ENCODE peak calls at places on chromosomes 16 and 17, in ten cellular contexts. One of them, this sample, is unnamed.

GRCh38 chr17:8164815-8165131 is 2.0 kb upstream of the VAMP2 start:
- DNase-seq in activated naive CD8-positive, alpha-beta T cell treated with anti-CD3 and anti-CD28 coated beads, Interleukin-2, amount 10 ng/mL, durations not matched to agents 7 days and 5 days: no peak
- DNase-seq in GM20000: no peak
- DNase-seq in NCI-H345: no peak
- DNase-seq in WTC11: no peak
- DNase-seq in NT2/D1: no peak
- DNase-seq in NCI-H1436: no peak
- DNase-seq in stimulated activated CD8-positive, alpha-beta memory T cell treated with anti-CD3 and anti-CD28 coated beads, Interleukin-7, amount 100 ng/mL, for 4 hours: no peak
- DNase-seq in CD4-positive, CD25-positive, alpha-beta regulatory T cell: no peak
- DNase-seq in body of pancreas: no peak
- DNase-seq in this sample: no peak

GRCh38 chr17:76193616-76194015 is 46.7 kb downstream of the RNF157 start:
- DNase-seq in activated naive CD8-positive, alpha-beta T cell treated with anti-CD3 and anti-CD28 coated beads, Interleukin-2, amount 10 ng/mL, durations not matched to agents 7 days and 5 days: peak
- DNase-seq in body of pancreas: no peak
- DNase-seq in NCI-H345: no peak
- DNase-seq in NT2/D1: no peak
- DNase-seq in GM20000: no peak
- DNase-seq in stimulated activated CD8-positive, alpha-beta memory T cell treated with anti-CD3 and anti-CD28 coated beads, Interleukin-7, amount 100 ng/mL, for 4 hours: no peak
- DNase-seq in NCI-H1436: no peak
- DNase-seq in WTC11: no peak
- DNase-seq in CD4-positive, CD25-positive, alpha-beta regulatory T cell: no peak
- DNase-seq in this sample: no peak

GRCh38 chr17:42526031-42526444 is 10.0 kb upstream of the NAGLU start:
- DNase-seq in NCI-H345: no peak
- DNase-seq in activated naive CD8-positive, alpha-beta T cell treated with anti-CD3 and anti-CD28 coated beads, Interleukin-2, amount 10 ng/mL, durations not matched to agents 7 days and 5 days: no peak
- DNase-seq in NT2/D1: no peak
- DNase-seq in body of pancreas: peak
- DNase-seq in WTC11: no peak
- DNase-seq in NCI-H1436: no peak
- DNase-seq in GM20000: no peak
- DNase-seq in stimulated activated CD8-positive, alpha-beta memory T cell treated with anti-CD3 and anti-CD28 coated beads, Interleukin-7, amount 100 ng/mL, for 4 hours: no peak
- DNase-seq in CD4-positive, CD25-positive, alpha-beta regulatory T cell: no peak
- DNase-seq in this sample: no peak

GRCh38 chr16:24967074-24967473 is 48.1 kb downstream of the ARHGAP17 start:
- DNase-seq in NT2/D1: no peak
- DNase-seq in stimulated activated CD8-positive, alpha-beta memory T cell treated with anti-CD3 and anti-CD28 coated beads, Interleukin-7, amount 100 ng/mL, for 4 hours: no peak
- DNase-seq in WTC11: no peak
- DNase-seq in NCI-H1436: no peak
- DNase-seq in activated naive CD8-positive, alpha-beta T cell treated with anti-CD3 and anti-CD28 coated beads, Interleukin-2, amount 10 ng/mL, durations not matched to agents 7 days and 5 days: no peak
- DNase-seq in NCI-H345: no peak
- DNase-seq in GM20000: no peak
- DNase-seq in CD4-positive, CD25-positive, alpha-beta regulatory T cell: no peak
- DNase-seq in body of pancreas: no peak
- DNase-seq in this sample: no peak

GRCh38 chr17:3693829-3694231 is 2.1 kb downstream of the P2RX5 start:
- DNase-seq in stimulated activated CD8-positive, alpha-beta memory T cell treated with anti-CD3 and anti-CD28 coated beads, Interleukin-7, amount 100 ng/mL, for 4 hours: no peak
- DNase-seq in WTC11: no peak
- DNase-seq in body of pancreas: no peak
- DNase-seq in activated naive CD8-positive, alpha-beta T cell treated with anti-CD3 and anti-CD28 coated beads, Interleukin-2, amount 10 ng/mL, durations not matched to agents 7 days and 5 days: no peak
- DNase-seq in NT2/D1: no peak
- DNase-seq in GM20000: peak
- DNase-seq in NCI-H345: no peak
- DNase-seq in CD4-positive, CD25-positive, alpha-beta regulatory T cell: no peak
- DNase-seq in NCI-H1436: no peak
- DNase-seq in this sample: no peak

GRCh38 chr16:48537909-48538745 is 71.9 kb downstream of the N4BP1 start:
- DNase-seq in NT2/D1: no peak
- DNase-seq in CD4-positive, CD25-positive, alpha-beta regulatory T cell: no peak
- DNase-seq in activated naive CD8-positive, alpha-beta T cell treated with anti-CD3 and anti-CD28 coated beads, Interleukin-2, amount 10 ng/mL, durations not matched to agents 7 days and 5 days: no peak
- DNase-seq in stimulated activated CD8-positive, alpha-beta memory T cell treated with anti-CD3 and anti-CD28 coated beads, Interleukin-7, amount 100 ng/mL, for 4 hours: no peak
- DNase-seq in body of pancreas: no peak
- DNase-seq in NCI-H1436: no peak
- DNase-seq in NCI-H345: no peak
- DNase-seq in GM20000: no peak
- DNase-seq in WTC11: no peak
- DNase-seq in this sample: peak

GRCh38 chr17:68955181-68955841 is at the start of gene ABCA8:
- DNase-seq in NCI-H345: no peak
- DNase-seq in stimulated activated CD8-positive, alpha-beta memory T cell treated with anti-CD3 and anti-CD28 coated beads, Interleukin-7, amount 100 ng/mL, for 4 hours: no peak
- DNase-seq in NCI-H1436: no peak
- DNase-seq in NT2/D1: no peak
- DNase-seq in GM20000: no peak
- DNase-seq in body of pancreas: peak
- DNase-seq in activated naive CD8-positive, alpha-beta T cell treated with anti-CD3 and anti-CD28 coated beads, Interleukin-2, amount 10 ng/mL, durations not matched to agents 7 days and 5 days: no peak
- DNase-seq in WTC11: no peak
- DNase-seq in CD4-positive, CD25-positive, alpha-beta regulatory T cell: no peak
- DNase-seq in this sample: no peak

GRCh38 chr17:78432226-78432894 is 53.9 kb downstream of the PGS1 start:
- DNase-seq in body of pancreas: no peak
- DNase-seq in GM20000: no peak
- DNase-seq in WTC11: no peak
- DNase-seq in stimulated activated CD8-positive, alpha-beta memory T cell treated with anti-CD3 and anti-CD28 coated beads, Interleukin-7, amount 100 ng/mL, for 4 hours: no peak
- DNase-seq in activated naive CD8-positive, alpha-beta T cell treated with anti-CD3 and anti-CD28 coated beads, Interleukin-2, amount 10 ng/mL, durations not matched to agents 7 days and 5 days: no peak
- DNase-seq in NCI-H345: no peak
- DNase-seq in NT2/D1: no peak
- DNase-seq in NCI-H1436: no peak
- DNase-seq in CD4-positive, CD25-positive, alpha-beta regulatory T cell: no peak
- DNase-seq in this sample: no peak

GRCh38 chr16:85557083-85557975 is 55.8 kb upstream of the GSE1 start:
- DNase-seq in NCI-H345: peak
- DNase-seq in body of pancreas: peak
- DNase-seq in NT2/D1: no peak
- DNase-seq in GM20000: peak
- DNase-seq in NCI-H1436: no peak
- DNase-seq in stimulated activated CD8-positive, alpha-beta memory T cell treated with anti-CD3 and anti-CD28 coated beads, Interleukin-7, amount 100 ng/mL, for 4 hours: peak
- DNase-seq in CD4-positive, CD25-positive, alpha-beta regulatory T cell: no peak
- DNase-seq in activated naive CD8-positive, alpha-beta T cell treated with anti-CD3 and anti-CD28 coated beads, Interleukin-2, amount 10 ng/mL, durations not matched to agents 7 days and 5 days: peak
- DNase-seq in WTC11: no peak
- DNase-seq in this sample: no peak

GRCh38 chr16:10888320-10888937 is 11.4 kb downstream of the CIITA start:
- DNase-seq in NT2/D1: no peak
- DNase-seq in body of pancreas: peak
- DNase-seq in activated naive CD8-positive, alpha-beta T cell treated with anti-CD3 and anti-CD28 coated beads, Interleukin-2, amount 10 ng/mL, durations not matched to agents 7 days and 5 days: no peak
- DNase-seq in NCI-H1436: no peak
- DNase-seq in WTC11: no peak
- DNase-seq in stimulated activated CD8-positive, alpha-beta memory T cell treated with anti-CD3 and anti-CD28 coated beads, Interleukin-7, amount 100 ng/mL, for 4 hours: no peak
- DNase-seq in GM20000: no peak
- DNase-seq in CD4-positive, CD25-positive, alpha-beta regulatory T cell: no peak
- DNase-seq in NCI-H345: no peak
- DNase-seq in this sample: no peak

GRCh38 chr16:22077700-22078313 is 14.5 kb upstream of the VWA3A start:
- DNase-seq in WTC11: peak
- DNase-seq in NCI-H1436: peak
- DNase-seq in NCI-H345: peak
- DNase-seq in GM20000: peak
- DNase-seq in activated naive CD8-positive, alpha-beta T cell treated with anti-CD3 and anti-CD28 coated beads, Interleukin-2, amount 10 ng/mL, durations not matched to agents 7 days and 5 days: peak
- DNase-seq in NT2/D1: peak
- DNase-seq in stimulated activated CD8-positive, alpha-beta memory T cell treated with anti-CD3 and anti-CD28 coated beads, Interleukin-7, amount 100 ng/mL, for 4 hours: peak
- DNase-seq in CD4-positive, CD25-positive, alpha-beta regulatory T cell: peak
- DNase-seq in body of pancreas: peak
- DNase-seq in this sample: peak

GRCh38 chr17:75758131-75758905 is 6.7 kb downstream of the GALK1 start:
- DNase-seq in WTC11: peak
- DNase-seq in NCI-H345: no peak
- DNase-seq in NCI-H1436: no peak
- DNase-seq in GM20000: no peak
- DNase-seq in body of pancreas: no peak
- DNase-seq in stimulated activated CD8-positive, alpha-beta memory T cell treated with anti-CD3 and anti-CD28 coated beads, Interleukin-7, amount 100 ng/mL, for 4 hours: no peak
- DNase-seq in activated naive CD8-positive, alpha-beta T cell treated with anti-CD3 and anti-CD28 coated beads, Interleukin-2, amount 10 ng/mL, durations not matched to agents 7 days and 5 days: no peak
- DNase-seq in NT2/D1: no peak
- DNase-seq in CD4-positive, CD25-positive, alpha-beta regulatory T cell: no peak
- DNase-seq in this sample: no peak

GRCh38 chr16:58518083-58518979 is 3.0 kb downstream of the SETD6 start:
- DNase-seq in NT2/D1: no peak
- DNase-seq in GM20000: peak
- DNase-seq in WTC11: no peak
- DNase-seq in activated naive CD8-positive, alpha-beta T cell treated with anti-CD3 and anti-CD28 coated beads, Interleukin-2, amount 10 ng/mL, durations not matched to agents 7 days and 5 days: no peak
- DNase-seq in body of pancreas: no peak
- DNase-seq in CD4-positive, CD25-positive, alpha-beta regulatory T cell: no peak
- DNase-seq in NCI-H1436: no peak
- DNase-seq in stimulated activated CD8-positive, alpha-beta memory T cell treated with anti-CD3 and anti-CD28 coated beads, Interleukin-7, amount 100 ng/mL, for 4 hours: no peak
- DNase-seq in NCI-H345: no peak
- DNase-seq in this sample: no peak

GRCh38 chr17:39576187-39576586 is 31.5 kb downstream of the NEUROD2 start:
- DNase-seq in NCI-H345: peak
- DNase-seq in activated naive CD8-positive, alpha-beta T cell treated with anti-CD3 and anti-CD28 coated beads, Interleukin-2, amount 10 ng/mL, durations not matched to agents 7 days and 5 days: no peak
- DNase-seq in GM20000: no peak
- DNase-seq in NCI-H1436: peak
- DNase-seq in WTC11: peak
- DNase-seq in stimulated activated CD8-positive, alpha-beta memory T cell treated with anti-CD3 and anti-CD28 coated beads, Interleukin-7, amount 100 ng/mL, for 4 hours: no peak
- DNase-seq in CD4-positive, CD25-positive, alpha-beta regulatory T cell: no peak
- DNase-seq in NT2/D1: no peak
- DNase-seq in body of pancreas: no peak
- DNase-seq in this sample: no peak

GRCh38 chr17:29251969-29252866 is 5.6 kb downstream of the CRYBA1 start:
- DNase-seq in WTC11: no peak
- DNase-seq in NCI-H1436: no peak
- DNase-seq in activated naive CD8-positive, alpha-beta T cell treated with anti-CD3 and anti-CD28 coated beads, Interleukin-2, amount 10 ng/mL, durations not matched to agents 7 days and 5 days: no peak
- DNase-seq in NCI-H345: no peak
- DNase-seq in GM20000: peak
- DNase-seq in CD4-positive, CD25-positive, alpha-beta regulatory T cell: no peak
- DNase-seq in stimulated activated CD8-positive, alpha-beta memory T cell treated with anti-CD3 and anti-CD28 coated beads, Interleukin-7, amount 100 ng/mL, for 4 hours: no peak
- DNase-seq in body of pancreas: no peak
- DNase-seq in NT2/D1: no peak
- DNase-seq in this sample: no peak

GRCh38 chr17:40209404-40210093 is 9.6 kb upstream of the WIPF2 start:
- DNase-seq in NT2/D1: no peak
- DNase-seq in body of pancreas: no peak
- DNase-seq in WTC11: no peak
- DNase-seq in NCI-H345: no peak
- DNase-seq in CD4-positive, CD25-positive, alpha-beta regulatory T cell: no peak
- DNase-seq in stimulated activated CD8-positive, alpha-beta memory T cell treated with anti-CD3 and anti-CD28 coated beads, Interleukin-7, amount 100 ng/mL, for 4 hours: no peak
- DNase-seq in GM20000: no peak
- DNase-seq in NCI-H1436: no peak
- DNase-seq in activated naive CD8-positive, alpha-beta T cell treated with anti-CD3 and anti-CD28 coated beads, Interleukin-2, amount 10 ng/mL, durations not matched to agents 7 days and 5 days: no peak
- DNase-seq in this sample: no peak

GRCh38 chr16:88893127-88893968 is 26.9 kb upstream of the PABPN1L start:
- DNase-seq in NCI-H345: no peak
- DNase-seq in activated naive CD8-positive, alpha-beta T cell treated with anti-CD3 and anti-CD28 coated beads, Interleukin-2, amount 10 ng/mL, durations not matched to agents 7 days and 5 days: no peak
- DNase-seq in NT2/D1: no peak
- DNase-seq in body of pancreas: no peak
- DNase-seq in WTC11: no peak
- DNase-seq in NCI-H1436: no peak
- DNase-seq in GM20000: no peak
- DNase-seq in CD4-positive, CD25-positive, alpha-beta regulatory T cell: no peak
- DNase-seq in stimulated activated CD8-positive, alpha-beta memory T cell treated with anti-CD3 and anti-CD28 coated beads, Interleukin-7, amount 100 ng/mL, for 4 hours: no peak
- DNase-seq in this sample: no peak

GRCh38 chr17:77100009-77100408 is 40.8 kb upstream of the SEC14L1 start:
- DNase-seq in GM20000: no peak
- DNase-seq in NCI-H1436: no peak
- DNase-seq in body of pancreas: peak
- DNase-seq in stimulated activated CD8-positive, alpha-beta memory T cell treated with anti-CD3 and anti-CD28 coated beads, Interleukin-7, amount 100 ng/mL, for 4 hours: no peak
- DNase-seq in activated naive CD8-positive, alpha-beta T cell treated with anti-CD3 and anti-CD28 coated beads, Interleukin-2, amount 10 ng/mL, durations not matched to agents 7 days and 5 days: no peak
- DNase-seq in NCI-H345: no peak
- DNase-seq in NT2/D1: no peak
- DNase-seq in CD4-positive, CD25-positive, alpha-beta regulatory T cell: no peak
- DNase-seq in WTC11: no peak
- DNase-seq in this sample: peak

GRCh38 chr16:27335349-27336052 is 21.7 kb downstream of the IL4R start:
- DNase-seq in activated naive CD8-positive, alpha-beta T cell treated with anti-CD3 and anti-CD28 coated beads, Interleukin-2, amount 10 ng/mL, durations not matched to agents 7 days and 5 days: no peak
- DNase-seq in stimulated activated CD8-positive, alpha-beta memory T cell treated with anti-CD3 and anti-CD28 coated beads, Interleukin-7, amount 100 ng/mL, for 4 hours: no peak
- DNase-seq in CD4-positive, CD25-positive, alpha-beta regulatory T cell: no peak
- DNase-seq in WTC11: no peak
- DNase-seq in body of pancreas: no peak
- DNase-seq in NCI-H1436: no peak
- DNase-seq in GM20000: no peak
- DNase-seq in NT2/D1: no peak
- DNase-seq in NCI-H345: no peak
- DNase-seq in this sample: no peak

GRCh38 chr17:50853781-50854180 is 12.4 kb downstream of the TOB1 start:
- DNase-seq in NT2/D1: no peak
- DNase-seq in GM20000: no peak
- DNase-seq in WTC11: no peak
- DNase-seq in NCI-H1436: no peak
- DNase-seq in NCI-H345: no peak
- DNase-seq in stimulated activated CD8-positive, alpha-beta memory T cell treated with anti-CD3 and anti-CD28 coated beads, Interleukin-7, amount 100 ng/mL, for 4 hours: no peak
- DNase-seq in CD4-positive, CD25-positive, alpha-beta regulatory T cell: no peak
- DNase-seq in activated naive CD8-positive, alpha-beta T cell treated with anti-CD3 and anti-CD28 coated beads, Interleukin-2, amount 10 ng/mL, durations not matched to agents 7 days and 5 days: no peak
- DNase-seq in body of pancreas: no peak
- DNase-seq in this sample: no peak

GRCh38 chr17:72104164-72104862 is 16.5 kb upstream of the SOX9 start:
- DNase-seq in stimulated activated CD8-positive, alpha-beta memory T cell treated with anti-CD3 and anti-CD28 coated beads, Interleukin-7, amount 100 ng/mL, for 4 hours: no peak
- DNase-seq in WTC11: no peak
- DNase-seq in NCI-H345: no peak
- DNase-seq in NCI-H1436: no peak
- DNase-seq in NT2/D1: no peak
- DNase-seq in CD4-positive, CD25-positive, alpha-beta regulatory T cell: no peak
- DNase-seq in body of pancreas: no peak
- DNase-seq in GM20000: no peak
- DNase-seq in activated naive CD8-positive, alpha-beta T cell treated with anti-CD3 and anti-CD28 coated beads, Interleukin-2, amount 10 ng/mL, durations not matched to agents 7 days and 5 days: no peak
- DNase-seq in this sample: no peak

GRCh38 chr16:29658693-29659092 is 4.4 kb upstream of the SPN start:
- DNase-seq in NCI-H1436: no peak
- DNase-seq in NCI-H345: no peak
- DNase-seq in stimulated activated CD8-positive, alpha-beta memory T cell treated with anti-CD3 and anti-CD28 coated beads, Interleukin-7, amount 100 ng/mL, for 4 hours: no peak
- DNase-seq in CD4-positive, CD25-positive, alpha-beta regulatory T cell: no peak
- DNase-seq in GM20000: no peak
- DNase-seq in NT2/D1: no peak
- DNase-seq in WTC11: no peak
- DNase-seq in body of pancreas: no peak
- DNase-seq in activated naive CD8-positive, alpha-beta T cell treated with anti-CD3 and anti-CD28 coated beads, Interleukin-2, amount 10 ng/mL, durations not matched to agents 7 days and 5 days: no peak
- DNase-seq in this sample: no peak

GRCh38 chr17:31008374-31009035 is 37.7 kb downstream of the RNF135 start:
- DNase-seq in CD4-positive, CD25-positive, alpha-beta regulatory T cell: peak
- DNase-seq in GM20000: peak
- DNase-seq in body of pancreas: peak
- DNase-seq in NCI-H345: peak
- DNase-seq in activated naive CD8-positive, alpha-beta T cell treated with anti-CD3 and anti-CD28 coated beads, Interleukin-2, amount 10 ng/mL, durations not matched to agents 7 days and 5 days: peak
- DNase-seq in NCI-H1436: no peak
- DNase-seq in NT2/D1: peak
- DNase-seq in stimulated activated CD8-positive, alpha-beta memory T cell treated with anti-CD3 and anti-CD28 coated beads, Interleukin-7, amount 100 ng/mL, for 4 hours: no peak
- DNase-seq in WTC11: peak
- DNase-seq in this sample: peak

GRCh38 chr16:25713785-25714570 is 22.2 kb downstream of the HS3ST4 start:
- DNase-seq in WTC11: no peak
- DNase-seq in NT2/D1: no peak
- DNase-seq in GM20000: no peak
- DNase-seq in body of pancreas: no peak
- DNase-seq in stimulated activated CD8-positive, alpha-beta memory T cell treated with anti-CD3 and anti-CD28 coated beads, Interleukin-7, amount 100 ng/mL, for 4 hours: no peak
- DNase-seq in NCI-H345: no peak
- DNase-seq in NCI-H1436: no peak
- DNase-seq in CD4-positive, CD25-positive, alpha-beta regulatory T cell: no peak
- DNase-seq in activated naive CD8-positive, alpha-beta T cell treated with anti-CD3 and anti-CD28 coated beads, Interleukin-2, amount 10 ng/mL, durations not matched to agents 7 days and 5 days: no peak
- DNase-seq in this sample: no peak

GRCh38 chr17:79041041-79041570 is 17.1 kb downstream of the C1QTNF1 start:
- DNase-seq in GM20000: no peak
- DNase-seq in activated naive CD8-positive, alpha-beta T cell treated with anti-CD3 and anti-CD28 coated beads, Interleukin-2, amount 10 ng/mL, durations not matched to agents 7 days and 5 days: no peak
- DNase-seq in WTC11: no peak
- DNase-seq in CD4-positive, CD25-positive, alpha-beta regulatory T cell: no peak
- DNase-seq in body of pancreas: no peak
- DNase-seq in NT2/D1: no peak
- DNase-seq in NCI-H1436: no peak
- DNase-seq in NCI-H345: no peak
- DNase-seq in stimulated activated CD8-positive, alpha-beta memory T cell treated with anti-CD3 and anti-CD28 coated beads, Interleukin-7, amount 100 ng/mL, for 4 hours: no peak
- DNase-seq in this sample: no peak

GRCh38 chr17:68020451-68020779 is 15.1 kb upstream of the KPNA2 start:
- DNase-seq in GM20000: no peak
- DNase-seq in NCI-H345: no peak
- DNase-seq in WTC11: no peak
- DNase-seq in NT2/D1: no peak
- DNase-seq in NCI-H1436: no peak
- DNase-seq in CD4-positive, CD25-positive, alpha-beta regulatory T cell: no peak
- DNase-seq in activated naive CD8-positive, alpha-beta T cell treated with anti-CD3 and anti-CD28 coated beads, Interleukin-2, amount 10 ng/mL, durations not matched to agents 7 days and 5 days: no peak
- DNase-seq in stimulated activated CD8-positive, alpha-beta memory T cell treated with anti-CD3 and anti-CD28 coated beads, Interleukin-7, amount 100 ng/mL, for 4 hours: no peak
- DNase-seq in body of pancreas: no peak
- DNase-seq in this sample: no peak

GRCh38 chr17:80101946-80102706 is 745 bp downstream of the GAA start:
- DNase-seq in NCI-H345: peak
- DNase-seq in stimulated activated CD8-positive, alpha-beta memory T cell treated with anti-CD3 and anti-CD28 coated beads, Interleukin-7, amount 100 ng/mL, for 4 hours: no peak
- DNase-seq in WTC11: no peak
- DNase-seq in NCI-H1436: no peak
- DNase-seq in GM20000: peak
- DNase-seq in CD4-positive, CD25-positive, alpha-beta regulatory T cell: no peak
- DNase-seq in activated naive CD8-positive, alpha-beta T cell treated with anti-CD3 and anti-CD28 coated beads, Interleukin-2, amount 10 ng/mL, durations not matched to agents 7 days and 5 days: no peak
- DNase-seq in NT2/D1: no peak
- DNase-seq in body of pancreas: peak
- DNase-seq in this sample: no peak

GRCh38 chr16:72736074-72736473 is 311.9 kb downstream of the ZFHX3 start:
- DNase-seq in WTC11: no peak
- DNase-seq in body of pancreas: no peak
- DNase-seq in stimulated activated CD8-positive, alpha-beta memory T cell treated with anti-CD3 and anti-CD28 coated beads, Interleukin-7, amount 100 ng/mL, for 4 hours: no peak
- DNase-seq in CD4-positive, CD25-positive, alpha-beta regulatory T cell: no peak
- DNase-seq in NCI-H345: no peak
- DNase-seq in activated naive CD8-positive, alpha-beta T cell treated with anti-CD3 and anti-CD28 coated beads, Interleukin-2, amount 10 ng/mL, durations not matched to agents 7 days and 5 days: no peak
- DNase-seq in NT2/D1: no peak
- DNase-seq in NCI-H1436: no peak
- DNase-seq in GM20000: no peak
- DNase-seq in this sample: no peak